ENCODE peak calls at places on chromosomes 16 and 17, in seven cellular contexts. D is tibial artery, R is glutamatergic neuron, M is SK-N-SH, V is tibial nerve, N is heart right ventricle, O is endothelial cell. Y is an unnamed sample.
A peak's percentile ranks its signal among the peaks of the same experiment; 100 is the strongest.

GRCh38 chr16:31465788-31466370 is 6.1 kb upstream of the TGFB1I1 start:
- DNase-seq in D (no peak), R (no peak), M (no peak), V (no peak), N (no peak), O (no peak), Y (no peak)

GRCh38 chr16:14289692-14290340 is 218.7 kb downstream of the MRTFB start:
- DNase-seq in D (no peak), R (peak; percentile 49), M (peak; percentile 54), V (no peak), N (no peak), O (no peak), Y (peak; percentile 40)

GRCh38 chr17:2398188-2398587 is 2.7 kb downstream of the MNT start:
- DNase-seq in D (no peak), R (no peak), M (no peak), V (no peak), N (no peak), O (no peak), Y (no peak)

GRCh38 chr17:65523853-65524664 is 37.4 kb downstream of the AXIN2 start:
- DNase-seq in D (no peak), R (no peak), M (no peak), V (no peak), N (no peak), O (no peak), Y (no peak)

GRCh38 chr17:80227156-80227555 is 6.9 kb downstream of the SLC26A11 start:
- DNase-seq in D (no peak), R (no peak), M (no peak), V (no peak), N (no peak), O (no peak), Y (no peak)

GRCh38 chr16:81319221-81319912 is 4.6 kb downstream of the GAN start:
- DNase-seq in D (no peak), R (no peak), M (no peak), V (no peak), N (no peak), O (no peak), Y (peak; percentile 26)

GRCh38 chr16:50422926-50423325 is 54.1 kb upstream of the BRD7 start:
- DNase-seq in D (no peak), R (no peak), M (no peak), V (no peak), N (no peak), O (no peak), Y (no peak)

GRCh38 chr16:19843371-19843770 is 41.3 kb downstream of the GPRC5B start:
- DNase-seq in D (no peak), R (no peak), M (no peak), V (no peak), N (no peak), O (no peak), Y (no peak)

GRCh38 chr16:88197481-88198456 is 185.0 kb upstream of the ZNF469 start:
- DNase-seq in D (no peak), R (no peak), M (no peak), V (no peak), N (no peak), O (no peak), Y (no peak)

GRCh38 chr16:56192971-56193936 is 2.0 kb downstream of the GNAO1 start:
- DNase-seq in D (no peak), R (peak; percentile 28), M (peak; percentile 28), V (no peak), N (no peak), O (no peak), Y (no peak)

GRCh38 chr16:83615553-83615952 is 192.2 kb upstream of the HSBP1 start:
- DNase-seq in D (no peak), R (no peak), M (no peak), V (no peak), N (no peak), O (no peak), Y (peak; percentile 17)

GRCh38 chr16:778447-778846 is 9.7 kb downstream of the RPUSD1 start:
- DNase-seq in D (no peak), R (no peak), M (no peak), V (no peak), N (no peak), O (no peak), Y (no peak)

GRCh38 chr16:8882041-8882617 is at the start of gene LITAFD:
- DNase-seq in D (no peak), R (no peak), M (no peak), V (no peak), N (no peak), O (no peak), Y (no peak)

GRCh38 chr17:44990994-44991393 is 22.9 kb upstream of the C1QL1 start:
- DNase-seq in D (no peak), R (no peak), M (no peak), V (no peak), N (no peak), O (no peak), Y (no peak)

GRCh38 chr17:57373071-57373470 is 116.7 kb downstream of the MSI2 start:
- DNase-seq in D (no peak), R (no peak), M (no peak), V (no peak), N (no peak), O (no peak), Y (no peak)

GRCh38 chr16:81401035-81401950 is 43.3 kb upstream of the CMIP start:
- DNase-seq in D (no peak), R (no peak), M (no peak), V (no peak), N (peak; percentile 60), O (no peak), Y (peak; percentile 93)

GRCh38 chr17:46193626-46194392 is 580 bp upstream of the KANSL1 start:
- DNase-seq in D (peak; percentile 97), R (peak; percentile 97), M (peak; percentile 98), V (peak; percentile 92), N (peak; percentile 96), O (peak; percentile 96), Y (peak; percentile 97)

GRCh38 chr17:46195939-46196338 is 2.7 kb upstream of the KANSL1 start:
- DNase-seq in D (no peak), R (no peak), M (no peak), V (no peak), N (no peak), O (no peak), Y (no peak)

GRCh38 chr17:46194393-46195216 is 1.4 kb upstream of the KANSL1 start:
- DNase-seq in D (no peak), R (no peak), M (peak; percentile 58), V (peak; percentile 26), N (no peak), O (peak; percentile 51), Y (peak; percentile 58)

GRCh38 chr17:46193246-46193625 is at the start of gene KANSL1:
- DNase-seq in D (peak; percentile 77), R (peak; percentile 93), M (peak; percentile 99), V (peak; percentile 63), N (peak; percentile 92), O (peak; percentile 96), Y (peak; percentile 94)

DNA sequence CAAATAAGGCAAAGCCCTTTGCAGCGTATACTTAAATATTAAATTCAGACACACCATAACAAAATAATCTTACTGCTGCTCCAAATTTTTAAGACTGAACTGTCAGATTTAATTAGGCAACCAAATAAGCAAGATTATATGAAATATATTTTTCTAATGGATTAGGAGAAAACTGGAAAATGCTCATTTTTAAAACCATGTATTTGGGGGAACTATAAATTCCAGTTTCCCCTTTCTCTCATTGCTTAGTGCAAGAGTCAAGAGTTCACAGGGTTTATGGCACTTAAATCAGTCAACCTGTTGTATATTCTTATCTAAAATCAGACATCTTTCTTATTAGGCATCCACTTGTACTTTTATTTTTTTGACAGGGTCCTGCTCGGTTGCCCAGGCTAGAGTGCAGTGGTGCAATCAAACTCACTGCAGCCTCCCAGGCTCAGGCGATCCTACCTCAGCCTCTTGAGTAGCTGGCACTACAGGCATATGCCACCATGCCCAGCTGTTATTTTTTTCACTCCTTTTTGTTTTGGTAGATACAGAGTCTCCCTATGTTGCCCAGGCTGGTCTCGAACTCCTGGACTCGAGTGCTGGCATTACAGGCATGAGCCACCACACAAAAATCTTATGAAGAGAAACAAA is 2.1 kb upstream of the KANSL1 start:
- DNase-seq in D (no peak), R (no peak), M (no peak), V (no peak), N (no peak), O (no peak), Y (no peak)
- TF ChIP-seq CTCF in D (no peak), R (no peak), M (no peak), V (no peak), N (no peak), O (peak; percentile 11), Y (no peak)

DNA sequence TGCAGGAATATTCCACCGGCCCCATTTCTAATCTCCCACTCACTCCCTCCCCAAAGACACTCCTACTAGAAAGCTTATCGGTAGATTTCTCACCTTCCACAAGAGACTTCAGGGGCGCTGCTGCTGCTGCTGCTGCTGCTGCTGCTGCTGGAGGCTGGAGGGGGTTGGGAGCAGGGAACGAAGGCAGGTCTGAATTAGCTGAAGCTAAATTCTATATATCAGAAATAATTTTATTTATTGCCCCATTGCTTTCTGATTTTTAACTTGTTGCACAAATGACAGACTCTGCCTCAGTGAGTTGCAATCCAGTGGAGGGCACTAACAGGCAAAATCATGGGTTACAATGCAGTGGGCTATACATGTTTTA is 25.8 kb upstream of the HLF start:
- DNase-seq in D (no peak), R (peak; percentile 25), M (peak; percentile 55), V (no peak), N (peak; percentile 11), O (no peak), Y (no peak)
- TF ChIP-seq CTCF in D (no peak), R (no peak), M (peak; percentile 20), V (no peak), N (no peak), O (no peak), Y (no peak)

GRCh38 chr17:67559381-67559966 is 158.3 kb upstream of the NOL11 start:
- DNase-seq in D (no peak), R (no peak), M (no peak), V (no peak), N (no peak), O (no peak), Y (peak; percentile 2)
- TF ChIP-seq CTCF in D (no peak), R (no peak), M (peak; percentile 41), V (no peak), N (peak; percentile 13), O (no peak), Y (no peak)

DNA sequence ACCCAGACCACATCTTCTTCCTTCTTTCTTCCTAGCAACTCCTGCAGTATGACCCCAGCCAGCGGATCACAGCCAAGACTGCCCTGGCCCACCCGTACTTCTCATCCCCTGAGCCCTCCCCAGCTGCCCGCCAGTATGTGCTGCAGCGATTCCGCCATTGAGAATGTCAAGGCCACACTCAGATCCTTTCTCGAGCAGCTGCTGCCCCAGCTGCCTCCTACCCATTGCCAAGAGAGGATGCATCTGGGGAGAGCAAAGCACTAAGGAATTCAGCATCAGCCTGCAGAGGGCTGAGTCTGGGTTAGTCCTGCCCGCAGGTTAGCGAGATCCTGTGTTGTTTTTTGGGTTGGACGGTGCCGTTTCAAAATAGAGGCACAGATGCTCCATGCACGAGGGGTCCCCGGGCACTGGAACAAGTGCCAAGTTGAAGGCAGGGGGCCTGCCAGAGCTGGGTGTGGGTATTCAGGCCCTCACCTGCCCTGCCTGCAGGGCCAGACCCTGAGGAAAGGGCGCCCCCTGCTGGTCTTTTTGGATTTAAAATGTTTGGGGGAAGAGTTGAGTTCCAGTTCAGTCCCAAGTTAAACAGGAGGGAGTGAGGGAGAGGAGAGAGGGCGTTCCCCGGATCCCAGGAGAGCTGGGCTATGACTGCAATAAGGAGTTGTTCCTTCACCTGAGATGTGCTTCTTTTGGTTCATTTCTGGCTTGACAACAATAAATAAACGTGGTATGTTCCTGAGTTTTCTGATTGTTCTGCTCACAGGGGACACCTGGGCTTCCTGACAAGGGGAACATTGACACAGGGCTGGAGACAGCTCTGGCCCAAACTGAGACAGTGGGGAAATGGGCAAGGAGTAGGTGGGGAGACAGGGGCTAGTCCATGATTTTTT is 4.9 kb downstream of the CDK3 start:
- DNase-seq in D (peak; percentile 69), R (peak; percentile 88), M (peak; percentile 92), V (peak; percentile 88), N (peak; percentile 78), O (peak; percentile 89), Y (peak; percentile 75)
- TF ChIP-seq CTCF in D (peak; percentile 64), R (peak; percentile 86), M (peak; percentile 94), V (peak; percentile 56), N (peak; percentile 77), O (peak; percentile 94), Y (peak; percentile 72)